ENCODE peak calls at places on chromosomes 4 and X, in eight cellular contexts. Q is mucosa of gallbladder; K is GM23338; R is naive thymus-derived CD8-positive, alpha-beta T cell; F is AG08396; L is NCI-H1694; S is posterior cingulate gyrus; O is NCI-H146. M is an unnamed sample.

GRCh38 chr4:123397276-123398150 is 918 bp downstream of the SPRY1 start:
- DNase-seq in O (peak), R (peak), F (peak), S (peak), Q (peak), L (no peak), K (peak), M (peak)

GRCh38 chrX:21963226-21963625 is 22.7 kb downstream of the SMS start:
- DNase-seq in S (no peak), O (no peak), K (no peak), R (no peak), L (no peak), Q (no peak), F (no peak), M (no peak)

GRCh38 chr4:83208776-83209365 is 75.7 kb downstream of the COQ2 start:
- DNase-seq in F (peak), S (no peak), L (no peak), R (no peak), O (no peak), Q (no peak), K (no peak), M (no peak)

GRCh38 chrX:56796641-56797395 is 67.8 kb downstream of the NBDY start:
- DNase-seq in L (no peak), F (no peak), K (no peak), Q (peak), R (no peak), O (no peak), S (no peak), M (no peak)

GRCh38 chrX:101408530-101408836 is 461 bp downstream of the HNRNPH2 start:
- DNase-seq in S (no peak), F (no peak), K (no peak), L (no peak), O (no peak), Q (no peak), R (no peak), M (no peak)

GRCh38 chr4:99563310-99564186 is at the start of gene TRMT10A:
- DNase-seq in L (peak), O (peak), K (peak), S (peak), F (peak), Q (peak), R (peak), M (peak)

GRCh38 chr4:73152893-73153292 is 83.4 kb upstream of the COX18 start:
- DNase-seq in K (no peak), L (no peak), F (no peak), Q (no peak), R (no peak), O (no peak), S (no peak), M (no peak)

GRCh38 chrX:118755633-118756032 is 28.2 kb downstream of the IL13RA1 start:
- DNase-seq in F (no peak), Q (no peak), L (no peak), K (no peak), O (no peak), R (no peak), S (no peak), M (no peak)

GRCh38 chr4:25441519-25442117 is 64.6 kb downstream of the ANAPC4 start:
- DNase-seq in Q (peak), S (peak), R (no peak), K (peak), O (peak), L (peak), F (peak), M (no peak)

GRCh38 chrX:79161655-79162054 is 17.2 kb downstream of the GPR174 start:
- DNase-seq in L (no peak), Q (no peak), O (no peak), K (no peak), R (peak), F (no peak), S (no peak), M (no peak)

GRCh38 chr4:186366326-186366725 is 100.3 kb downstream of the F11 start:
- DNase-seq in L (no peak), Q (no peak), O (no peak), S (no peak), R (no peak), K (peak), F (no peak), M (no peak)

GRCh38 chr4:55727746-55728145 is 91.6 kb upstream of the NMU start:
- DNase-seq in F (no peak), L (no peak), Q (no peak), R (no peak), O (no peak), K (no peak), S (no peak), M (no peak)

GRCh38 chr4:92634891-92635290 is 331.1 kb downstream of the GRID2 start:
- DNase-seq in F (no peak), R (no peak), L (no peak), Q (no peak), K (peak), S (peak), O (no peak), M (no peak)

GRCh38 chr4:32261196-32261595 is 1541.0 kb downstream of the PCDH7 start:
- DNase-seq in R (no peak), F (no peak), L (no peak), K (peak), Q (no peak), S (no peak), O (no peak), M (no peak)

GRCh38 chr4:27005512-27006246 is 145.0 kb downstream of the STIM2 start:
- DNase-seq in O (no peak), F (no peak), L (no peak), R (no peak), K (no peak), S (no peak), Q (no peak), M (no peak)

GRCh38 chr4:107314156-107314555 is 278.0 kb upstream of the DKK2 start:
- DNase-seq in K (no peak), F (no peak), S (no peak), R (no peak), L (no peak), O (no peak), Q (no peak), M (no peak)

GRCh38 chr4:168734703-168735688 is 238.1 kb downstream of the PALLD start:
- DNase-seq in R (no peak), F (no peak), O (no peak), L (no peak), S (no peak), Q (no peak), K (no peak), M (no peak)

GRCh38 chr4:48445704-48446103 is 37.4 kb upstream of the SLC10A4 start:
- DNase-seq in O (peak), K (peak), R (no peak), Q (no peak), S (no peak), F (no peak), L (no peak), M (no peak)

GRCh38 chrX:130079824-130080406 is 30.4 kb downstream of the ELF4 start:
- DNase-seq in L (peak), O (peak), Q (peak), R (peak), K (peak), S (peak), F (peak), M (peak)

M was measured in C1 segment of cervical spinal cord.